ENCODE peak calls at places on chromosomes 6 and 20, in eight cellular contexts. Q, K, S, H, N, Y, L and F are unnamed samples.

GRCh38 chr6:10615675-10616074 is 78.7 kb downstream of the C6orf52 start:
- DNase-seq in Q (no peak), K (no peak), S (no peak), H (no peak), N (no peak), Y (no peak), L (no peak), F (no peak)

GRCh38 chr6:39029156-39030011 is 19.2 kb upstream of the GLP1R start:
- DNase-seq in Q (peak), K (no peak), S (peak), H (no peak), N (peak), Y (peak), L (peak), F (no peak)

GRCh38 chr6:119333707-119334295 is 15.8 kb downstream of the MAN1A1 start:
- DNase-seq in Q (no peak), K (no peak), S (no peak), H (no peak), N (no peak), Y (peak), L (no peak), F (no peak)

GRCh38 chr20:47576516-47577033 is 74.9 kb downstream of the NCOA3 start:
- DNase-seq in Q (peak), K (peak), S (no peak), H (peak), N (peak), Y (peak), L (peak), F (peak)

GRCh38 chr20:37571033-37571432 is 43.4 kb upstream of the BLCAP start:
- DNase-seq in Q (no peak), K (no peak), S (no peak), H (no peak), N (no peak), Y (no peak), L (no peak), F (no peak)

GRCh38 chr6:24494726-24495515 is at the start of gene ALDH5A1:
- DNase-seq in Q (peak), K (peak), S (peak), H (no peak), N (peak), Y (peak), L (peak), F (peak)

GRCh38 chr20:2920473-2920872 is 47.2 kb downstream of the PTPRA start:
- DNase-seq in Q (no peak), K (no peak), S (no peak), H (no peak), N (no peak), Y (no peak), L (no peak), F (no peak)

GRCh38 chr6:71602385-71602949 is 283.9 kb upstream of the RIMS1 start:
- DNase-seq in Q (peak), K (no peak), S (no peak), H (no peak), N (no peak), Y (no peak), L (no peak), F (no peak)

GRCh38 chr6:7052441-7052936 is 55.3 kb upstream of the RREB1 start:
- DNase-seq in Q (peak), K (peak), S (no peak), H (no peak), N (peak), Y (no peak), L (peak), F (no peak)

GRCh38 chr6:43490523-43490939 is 13.2 kb downstream of the TJAP1 start:
- DNase-seq in Q (no peak), K (no peak), S (no peak), H (no peak), N (no peak), Y (no peak), L (no peak), F (no peak)

GRCh38 chr6:92810913-92811312 is 608.4 kb downstream of the EPHA7 start:
- DNase-seq in Q (peak), K (no peak), S (no peak), H (peak), N (peak), Y (peak), L (peak), F (no peak)

GRCh38 chr6:74557236-74557635 is 648.6 kb downstream of the COL12A1 start:
- DNase-seq in Q (no peak), K (no peak), S (no peak), H (no peak), N (no peak), Y (no peak), L (no peak), F (no peak)

GRCh38 chr6:119562168-119562567 is 212.6 kb upstream of the MAN1A1 start:
- DNase-seq in Q (no peak), K (no peak), S (no peak), H (no peak), N (no peak), Y (no peak), L (no peak), F (no peak)

GRCh38 chr20:6008254-6008653 is 45.6 kb downstream of the LRRN4 start:
- DNase-seq in Q (peak), K (no peak), S (no peak), H (peak), N (no peak), Y (no peak), L (no peak), F (peak)

GRCh38 chr6:100176321-100176950 is 182.4 kb upstream of the MCHR2 start:
- DNase-seq in Q (peak), K (no peak), S (no peak), H (peak), N (peak), Y (peak), L (peak), F (no peak)

GRCh38 chr6:26411751-26412150 is 9.7 kb downstream of the BTN3A1 start:
- DNase-seq in Q (peak), K (no peak), S (no peak), H (no peak), N (no peak), Y (no peak), L (no peak), F (no peak)

GRCh38 chr6:134863763-134864510 is 86.0 kb downstream of the ALDH8A1 start:
- DNase-seq in Q (no peak), K (no peak), S (no peak), H (no peak), N (no peak), Y (no peak), L (no peak), F (no peak)

GRCh38 chr20:709421-709820 is 33.8 kb upstream of the SCRT2 start:
- DNase-seq in Q (no peak), K (peak), S (no peak), H (no peak), N (no peak), Y (no peak), L (peak), F (no peak)

GRCh38 chr20:17594443-17594842 is 24.6 kb downstream of the DSTN start:
- DNase-seq in Q (peak), K (no peak), S (no peak), H (peak), N (peak), Y (no peak), L (no peak), F (no peak)

GRCh38 chr6:115945306-115945705 is 115.4 kb downstream of the FRK start:
- DNase-seq in Q (peak), K (no peak), S (no peak), H (no peak), N (no peak), Y (no peak), L (no peak), F (no peak)

GRCh38 chr6:148573922-148574321 is 172.9 kb upstream of the UST start:
- DNase-seq in Q (no peak), K (no peak), S (no peak), H (no peak), N (no peak), Y (no peak), L (no peak), F (no peak)

GRCh38 chr20:62501801-62502495 is 26.2 kb upstream of the GATA5 start:
- DNase-seq in Q (peak), K (no peak), S (no peak), H (no peak), N (no peak), Y (no peak), L (no peak), F (no peak)

GRCh38 chr20:43925215-43925614 is 10.6 kb downstream of the TOX2 start:
- DNase-seq in Q (no peak), K (no peak), S (no peak), H (no peak), N (no peak), Y (no peak), L (no peak), F (no peak)

GRCh38 chr20:62651285-62652021 is 9.2 kb downstream of the SLCO4A1 start:
- DNase-seq in Q (no peak), K (peak), S (peak), H (no peak), N (no peak), Y (peak), L (peak), F (no peak)

GRCh38 chr6:80962382-80962781 is 790.1 kb downstream of the TENT5A start:
- DNase-seq in Q (no peak), K (no peak), S (no peak), H (no peak), N (no peak), Y (no peak), L (no peak), F (no peak)

GRCh38 chr20:42634096-42634495 is 555.6 kb downstream of the PTPRT start:
- DNase-seq in Q (no peak), K (no peak), S (no peak), H (no peak), N (no peak), Y (no peak), L (no peak), F (no peak)

GRCh38 chr6:112016335-112016734 is 37.6 kb upstream of the CCN6 start:
- DNase-seq in Q (peak), K (peak), S (no peak), H (no peak), N (no peak), Y (no peak), L (no peak), F (no peak)

GRCh38 chr20:17758512-17758911 is 58.7 kb downstream of the BANF2 start:
- DNase-seq in Q (no peak), K (no peak), S (no peak), H (no peak), N (no peak), Y (no peak), L (no peak), F (no peak)

GRCh38 chr20:23272176-23273029 is 78.2 kb upstream of the NXT1 start:
- DNase-seq in Q (no peak), K (no peak), S (no peak), H (no peak), N (no peak), Y (no peak), L (no peak), F (no peak)

GRCh38 chr6:166940643-166941068 is 15.7 kb downstream of the RNASET2 start:
- DNase-seq in Q (peak), K (no peak), S (no peak), H (no peak), N (no peak), Y (no peak), L (no peak), F (peak)

GRCh38 chr6:30670760-30671527 is 1.9 kb downstream of the DHX16 start:
- DNase-seq in Q (no peak), K (no peak), S (no peak), H (no peak), N (peak), Y (no peak), L (peak), F (no peak)
- TF ChIP-seq CTCF in Q (peak), K (no peak), S (no peak), H (peak), N (peak), Y (peak), L (peak), F (no peak)

GRCh38 chr20:59770270-59770669 is 163.2 kb downstream of the SYCP2 start:
- DNase-seq in Q (no peak), K (no peak), S (no peak), H (no peak), N (no peak), Y (no peak), L (no peak), F (no peak)
- TF ChIP-seq CTCF in Q (no peak), K (peak), S (no peak), H (no peak), N (peak), Y (peak), L (no peak), F (no peak)

GRCh38 chr6:56551409-56552120 is 91.1 kb downstream of the DST start:
- DNase-seq in Q (no peak), K (no peak), S (no peak), H (no peak), N (no peak), Y (no peak), L (peak), F (no peak)

GRCh38 chr6:56547687-56548086 is 95.0 kb downstream of the DST start:
- DNase-seq in Q (no peak), K (no peak), S (no peak), H (no peak), N (no peak), Y (no peak), L (no peak), F (no peak)

GRCh38 chr6:56552212-56553130 is 90.2 kb downstream of the DST start:
- DNase-seq in Q (peak), K (no peak), S (no peak), H (no peak), N (no peak), Y (no peak), L (no peak), F (no peak)

GRCh38 chr6:56550307-56550706 is 92.4 kb downstream of the DST start:
- DNase-seq in Q (no peak), K (no peak), S (no peak), H (no peak), N (no peak), Y (no peak), L (no peak), F (no peak)

GRCh38 chr6:56549014-56549413 is 93.7 kb downstream of the DST start:
- DNase-seq in Q (peak), K (no peak), S (no peak), H (no peak), N (no peak), Y (peak), L (no peak), F (no peak)
- TF ChIP-seq CTCF in Q (peak), K (peak), S (no peak), H (peak), N (no peak), Y (peak), L (peak), F (peak)

DNA sequence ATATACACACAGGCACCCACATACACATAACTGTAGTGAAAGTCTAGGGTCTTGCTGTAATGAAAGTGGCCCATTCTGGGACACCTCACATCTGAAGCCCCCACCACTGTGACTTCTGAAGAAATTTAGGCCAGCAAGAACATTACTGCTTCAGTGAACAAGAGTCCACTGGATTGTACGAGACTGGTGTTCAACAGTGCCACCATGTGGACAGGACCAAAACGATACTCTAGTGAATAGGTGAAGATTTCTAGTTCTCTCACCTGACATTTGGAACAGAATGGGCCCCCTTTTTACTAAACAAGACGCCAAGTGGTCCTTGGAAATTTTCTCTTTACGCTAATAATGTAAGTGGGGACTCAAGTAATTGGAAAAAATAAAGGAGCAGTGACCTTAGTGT is 156.9 kb downstream of the MAFB start:
- DNase-seq in Q (peak), K (no peak), S (no peak), H (no peak), N (peak), Y (peak), L (peak), F (no peak)
- TF ChIP-seq CTCF in Q (peak), K (no peak), S (no peak), H (peak), N (peak), Y (peak), L (peak), F (no peak)

DNA sequence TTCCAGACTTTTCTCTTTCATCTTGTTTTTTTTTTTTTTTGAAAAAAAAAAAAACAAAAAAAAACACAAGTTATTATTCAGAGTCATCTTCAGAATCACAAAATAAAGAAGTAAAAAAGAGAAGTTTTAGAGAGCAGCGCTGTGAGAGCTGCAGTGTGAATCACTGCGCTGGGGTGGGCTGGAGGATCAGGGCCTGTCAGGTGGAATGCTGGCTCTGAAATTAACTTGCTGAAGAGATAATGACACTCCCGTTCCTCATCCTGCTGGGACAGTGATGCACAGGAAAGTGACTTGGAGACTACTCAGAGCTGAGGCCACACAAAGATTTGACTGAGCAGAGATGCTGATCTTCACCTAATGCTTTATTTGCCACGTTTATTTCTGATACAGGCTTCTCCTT is 42.7 kb upstream of the CLDN20 start:
- DNase-seq in Q (no peak), K (no peak), S (no peak), H (no peak), N (no peak), Y (no peak), L (no peak), F (no peak)
- TF ChIP-seq CTCF in Q (no peak), K (no peak), S (no peak), H (no peak), N (no peak), Y (no peak), L (no peak), F (no peak)

DNA sequence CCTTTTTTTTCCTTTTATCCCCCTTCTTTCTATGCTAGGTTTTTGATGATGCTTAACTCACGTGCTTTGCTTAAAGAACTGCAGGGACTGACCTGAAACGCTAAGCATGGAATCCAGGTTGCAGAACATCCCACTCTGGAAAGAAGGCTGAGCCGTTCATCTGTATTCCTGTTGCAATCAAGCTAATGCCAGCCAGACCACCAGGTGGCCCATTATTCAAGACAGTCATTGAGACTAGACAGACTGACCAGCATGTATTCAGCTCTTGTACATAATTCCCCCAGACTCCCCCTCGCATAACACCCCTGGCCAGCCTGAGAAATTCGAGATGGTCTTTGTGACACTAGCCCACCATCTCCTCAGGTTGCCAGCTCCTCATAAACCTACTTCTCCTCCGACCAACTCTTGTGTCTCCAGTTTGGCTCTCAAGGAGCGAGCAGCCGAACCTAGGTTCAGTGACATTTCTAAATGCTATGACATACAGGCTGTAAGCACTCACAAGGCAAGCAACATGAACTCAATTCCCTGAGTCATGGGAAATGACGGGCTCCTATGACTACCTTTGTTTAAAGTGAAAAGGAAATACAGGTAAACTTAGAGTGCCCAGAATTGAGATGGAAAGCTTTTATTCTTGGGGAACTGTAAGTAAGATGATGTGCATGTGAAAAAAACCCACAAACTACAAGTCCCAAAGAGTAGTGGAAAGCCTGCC is 309.3 kb upstream of the CDYL start:
- DNase-seq in Q (peak), K (no peak), S (no peak), H (no peak), N (no peak), Y (no peak), L (no peak), F (no peak)
- TF ChIP-seq CTCF in Q (peak), K (no peak), S (no peak), H (peak), N (no peak), Y (no peak), L (peak), F (no peak)

DNA sequence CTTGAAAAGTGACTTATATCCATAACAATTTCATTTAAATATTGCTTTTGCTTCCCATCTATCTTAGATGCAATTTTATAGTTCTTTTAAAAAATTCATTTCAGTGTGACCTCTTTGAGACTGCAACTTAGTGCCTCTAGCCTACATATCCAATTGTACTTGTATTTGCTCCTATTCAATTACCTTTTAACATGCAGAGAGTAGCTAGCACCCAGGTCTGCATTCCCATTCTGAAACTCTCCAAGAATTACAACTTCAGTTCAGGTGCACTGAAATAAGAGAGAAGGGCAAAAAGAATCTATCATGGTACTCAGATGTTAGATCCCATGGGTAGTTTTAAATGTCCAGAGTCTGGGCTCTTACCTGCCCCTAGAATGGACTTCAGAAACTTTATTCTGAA is 765.4 kb upstream of the SLC35B3 start:
- DNase-seq in Q (no peak), K (no peak), S (no peak), H (no peak), N (no peak), Y (no peak), L (no peak), F (no peak)
- TF ChIP-seq CTCF in Q (no peak), K (no peak), S (no peak), H (no peak), N (no peak), Y (no peak), L (no peak), F (no peak)